ENCODE peak calls at places on chromosomes 4 and X, in six cellular contexts. U, Z, N, K, I and S are unnamed samples.

GRCh38 chrX:39559229-39559628 is 538.5 kb downstream of the BCOR start:
- DNase-seq in U (peak; percentile 65), Z (peak; percentile 19), N (no peak), K (no peak), I (no peak), S (no peak)

GRCh38 chrX:16138108-16138427 is 14.7 kb downstream of the GRPR start:
- DNase-seq in U (no peak), Z (no peak), N (no peak), K (no peak), I (peak; percentile 25), S (no peak)

GRCh38 chr4:181685461-181685860 is 557.7 kb upstream of the TENM3 start:
- DNase-seq in U (peak; percentile 80), Z (peak; percentile 19), N (no peak), K (no peak), I (no peak), S (no peak)

GRCh38 chr4:168621806-168622589 is 125.1 kb downstream of the PALLD start:
- DNase-seq in U (peak; percentile 96), Z (peak; percentile 95), N (no peak), K (no peak), I (no peak), S (no peak)

GRCh38 chrX:140744085-140744484 is 34.5 kb downstream of the LINC00632 start:
- DNase-seq in U (peak; percentile 48), Z (no peak), N (no peak), K (no peak), I (no peak), S (peak; percentile 36)

GRCh38 chrX:74242050-74242449 is 61.9 kb upstream of the ZCCHC13 start:
- DNase-seq in U (peak; percentile 71), Z (peak; percentile 45), N (no peak), K (no peak), I (no peak), S (no peak)

GRCh38 chrX:152819271-152819670 is 11.3 kb downstream of the CETN2 start:
- DNase-seq in U (no peak), Z (no peak), N (no peak), K (no peak), I (no peak), S (no peak)

GRCh38 chr4:160595646-160596045 is 1492.8 kb downstream of the RAPGEF2 start:
- DNase-seq in U (no peak), Z (no peak), N (no peak), K (no peak), I (no peak), S (no peak)

GRCh38 chr4:134691915-134692314 is 490.3 kb upstream of the PABPC4L start:
- DNase-seq in U (peak; percentile 60), Z (no peak), N (no peak), K (no peak), I (no peak), S (no peak)

GRCh38 chr4:157664726-157665125 is 444.2 kb downstream of the GRIA2 start:
- DNase-seq in U (peak; percentile 74), Z (peak; percentile 46), N (no peak), K (no peak), I (no peak), S (no peak)

GRCh38 chr4:145107126-145107525 is 9.0 kb downstream of the ABCE1 start:
- DNase-seq in U (no peak), Z (no peak), N (no peak), K (no peak), I (no peak), S (no peak)

GRCh38 chr4:112509243-112510190 is 6.5 kb downstream of the NEUROG2 start:
- DNase-seq in U (peak; percentile 19), Z (no peak), N (no peak), K (no peak), I (no peak), S (no peak)
- H3K4me3 ChIP-seq in U (no peak overlapping the region), Z (peak overlapping the region; percentile 27), N (no peak overlapping the region), K (no peak overlapping the region), I (peak overlapping the region; percentile 64), S (peak overlapping the region; percentile 11)

GRCh38 chr4:7201351-7202305 is 9.3 kb downstream of the SORCS2 start:
- DNase-seq in U (peak; percentile 61), Z (no peak), N (no peak), K (no peak), I (no peak), S (no peak)
- H3K27me3 ChIP-seq in U (peaks cover 6% of the 10 kb centered on the region), Z (no peaks in the 10 kb centered on the region), N (no peaks in the 10 kb centered on the region), K (no peaks in the 10 kb centered on the region), I (peaks cover 4% of the 10 kb centered on the region), S (no peaks in the 10 kb centered on the region)

GRCh38 chr4:38122060-38122459 is 161.9 kb downstream of the PTTG2 start:
- DNase-seq in U (no peak), Z (no peak), N (no peak), K (no peak), I (no peak), S (no peak)

GRCh38 chr4:38117614-38118013 is 157.4 kb downstream of the PTTG2 start:
- DNase-seq in U (no peak), Z (no peak), N (no peak), K (no peak), I (no peak), S (no peak)

GRCh38 chr4:38115601-38116000 is 155.4 kb downstream of the PTTG2 start:
- DNase-seq in U (no peak), Z (no peak), N (no peak), K (no peak), I (no peak), S (no peak)

GRCh38 chr4:38123555-38123954 is 163.4 kb downstream of the PTTG2 start:
- DNase-seq in U (no peak), Z (no peak), N (no peak), K (no peak), I (no peak), S (no peak)

DNA sequence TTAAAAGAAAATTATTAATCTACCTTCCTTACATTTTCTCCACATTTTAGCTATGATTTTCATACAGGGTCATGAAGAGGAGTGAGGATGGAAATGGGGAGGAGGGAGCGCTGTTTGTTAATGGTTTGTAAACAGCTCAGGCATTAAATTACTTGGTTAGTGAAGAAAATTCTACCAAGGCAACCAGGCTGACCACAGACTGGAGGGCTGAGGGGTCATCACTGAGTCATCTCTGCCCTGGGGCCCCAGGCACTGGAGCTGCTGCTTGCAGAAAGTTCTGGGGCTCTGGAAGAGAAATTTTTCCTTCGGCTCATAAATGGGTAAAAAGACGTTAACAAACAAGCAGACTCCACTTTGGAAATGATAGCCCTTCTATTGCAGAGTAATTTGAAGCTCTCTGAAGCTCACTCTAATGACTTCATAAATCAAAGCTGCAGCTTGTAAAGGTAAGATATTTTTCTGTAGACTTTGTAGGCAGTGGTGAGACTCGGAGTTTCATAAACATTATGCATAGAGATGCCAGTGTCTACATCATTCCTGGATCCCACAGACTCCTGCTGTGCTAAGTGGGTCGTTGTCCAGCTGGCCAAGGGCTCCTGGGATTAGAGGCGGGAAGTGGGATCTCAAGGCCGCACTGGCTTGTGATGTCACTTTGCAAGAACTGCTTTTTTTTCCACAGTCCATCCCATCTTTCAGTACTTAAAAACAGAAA is 159.6 kb downstream of the PTTG2 start:
- DNase-seq in U (peak; percentile 82), Z (peak; percentile 83), N (no peak), K (no peak), I (no peak), S (no peak)
- H3K36me3 ChIP-seq in U (peaks cover 6% of the 10 kb centered on the region), Z (no peaks in the 10 kb centered on the region), N (peaks cover 6% of the 10 kb centered on the region), K (no peaks in the 10 kb centered on the region), I (peaks cover 6% of the 10 kb centered on the region), S (peaks cover 16% of the 10 kb centered on the region)

GRCh38 chr4:39976945-39977488 is 694 bp downstream of the PDS5A start:
- DNase-seq in U (peak; percentile 30), Z (peak; percentile 39), N (peak; percentile 71), K (no peak), I (peak; percentile 76), S (peak; percentile 47)

GRCh38 chr4:39977489-39978377 is at the start of gene PDS5A:
- DNase-seq in U (peak; percentile 82), Z (peak; percentile 94), N (peak; percentile 95), K (peak; percentile 55), I (peak; percentile 95), S (peak; percentile 95)

GRCh38 chr4:39978378-39978775 is 666 bp upstream of the PDS5A start:
- DNase-seq in U (no peak), Z (no peak), N (no peak), K (no peak), I (no peak), S (no peak)

GRCh38 chr4:39976141-39976944 is 1.4 kb downstream of the PDS5A start:
- DNase-seq in U (peak; percentile 69), Z (peak; percentile 69), N (peak; percentile 65), K (peak; percentile 68), I (peak; percentile 76), S (peak; percentile 66)

GRCh38 chr4:39975488-39976089 is 2.1 kb downstream of the PDS5A start:
- DNase-seq in U (peak; percentile 52), Z (peak; percentile 43), N (no peak), K (no peak), I (no peak), S (no peak)
- H3K4me3 ChIP-seq in U (peak overlapping the region; percentile 84), Z (peak overlapping the region; percentile 85), N (no peak overlapping the region), K (no peak overlapping the region), I (peak overlapping the region; percentile 87), S (peak overlapping the region; percentile 11)

GRCh38 chr4:8778760-8779159 is 92.9 kb downstream of the HMX1 start:
- DNase-seq in U (no peak), Z (no peak), N (no peak), K (no peak), I (no peak), S (no peak)
- H3K27me3 ChIP-seq in U (no peaks in the 10 kb centered on the region), Z (no peaks in the 10 kb centered on the region), N (no peaks in the 10 kb centered on the region), K (no peaks in the 10 kb centered on the region), I (no peaks in the 10 kb centered on the region), S (no peaks in the 10 kb centered on the region)